ENCODE peak calls at places on chromosomes 13 and 19, in nine cellular contexts. Z is OCI-LY7, E is psoas muscle, H is IMR-90, K is ascending aorta, Q is HCT116, A is keratinocyte, P is fibroblast of lung, I is adrenal gland. W is an unnamed sample.

GRCh38 chr13:45847554-45848224 is 3.9 kb downstream of the SIAH3 start:
- DNase-seq in Z (no peak), E (peak; percentile 22), H (no peak), K (no peak), Q (no peak), A (no peak), P (peak; percentile 34), I (peak; percentile 47), W (no peak)

GRCh38 chr13:94112227-94112626 is 367.3 kb downstream of the DCT start:
- DNase-seq in Z (no peak), E (peak; percentile 16), H (peak; percentile 98), K (peak; percentile 66), Q (no peak), A (no peak), P (peak; percentile 98), I (no peak), W (no peak)

GRCh38 chr13:46885018-46885417 is 11.8 kb downstream of the HTR2A start:
- DNase-seq in Z (no peak), E (no peak), H (peak; percentile 49), K (no peak), Q (no peak), A (no peak), P (peak; percentile 37), I (no peak), W (no peak)

GRCh38 chr13:19766637-19767036 is 16.1 kb downstream of the PSPC1 start:
- DNase-seq in Z (no peak), E (no peak), H (no peak), K (no peak), Q (no peak), A (no peak), P (no peak), I (no peak), W (no peak)

GRCh38 chr13:20383058-20383457 is 142.6 kb downstream of the CRYL1 start:
- DNase-seq in Z (no peak), E (no peak), H (no peak), K (no peak), Q (no peak), A (no peak), P (no peak), I (no peak), W (no peak)

GRCh38 chr19:30236006-30236405 is 136.2 kb upstream of the ZNF536 start:
- DNase-seq in Z (no peak), E (no peak), H (no peak), K (no peak), Q (no peak), A (no peak), P (no peak), I (no peak), W (no peak)

GRCh38 chr13:44449999-44450821 is 76.6 kb downstream of the SERP2 start:
- DNase-seq in Z (no peak), E (no peak), H (no peak), K (no peak), Q (no peak), A (no peak), P (no peak), I (no peak), W (no peak)

GRCh38 chr13:65856464-65856863 is 1373.7 kb downstream of the PCDH9 start:
- DNase-seq in Z (no peak), E (no peak), H (peak; percentile 80), K (no peak), Q (no peak), A (no peak), P (peak; percentile 58), I (no peak), W (no peak)

GRCh38 chr19:51808333-51808986 is 13.5 kb downstream of the FPR3 start:
- DNase-seq in Z (no peak), E (no peak), H (no peak), K (no peak), Q (no peak), A (no peak), P (no peak), I (no peak), W (no peak)

GRCh38 chr13:59424661-59425060 is 739.1 kb downstream of the DIAPH3 start:
- DNase-seq in Z (no peak), E (no peak), H (peak; percentile 69), K (no peak), Q (no peak), A (no peak), P (peak; percentile 62), I (no peak), W (no peak)

GRCh38 chr13:85675508-85675907 is 123.7 kb downstream of the SLITRK6 start:
- DNase-seq in Z (no peak), E (no peak), H (no peak), K (no peak), Q (no peak), A (no peak), P (no peak), I (no peak), W (no peak)

GRCh38 chr13:110638253-110638652 is 22.9 kb downstream of the NAXD start:
- DNase-seq in Z (no peak), E (no peak), H (no peak), K (no peak), Q (no peak), A (no peak), P (no peak), I (no peak), W (no peak)

DNA sequence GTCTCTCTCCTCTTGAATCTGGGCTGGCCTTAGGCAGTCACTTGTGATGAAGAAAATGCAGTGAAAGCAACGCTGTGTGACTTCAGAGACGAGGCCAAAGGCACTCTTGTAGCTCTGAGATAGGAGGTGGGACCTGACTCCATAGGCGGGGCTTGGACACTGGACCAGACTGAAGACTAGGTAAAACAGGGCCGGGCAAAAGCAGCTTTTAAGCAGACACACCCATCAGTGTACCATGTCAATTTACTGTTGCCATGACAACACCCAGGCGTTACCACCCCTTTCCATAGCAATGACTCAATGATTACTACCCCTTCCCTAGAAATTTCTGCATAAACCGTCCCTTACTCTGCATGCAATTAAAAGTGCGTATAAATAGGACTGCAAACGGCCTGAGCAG is 6.6 kb upstream of the EID2 start:
- DNase-seq in Z (no peak), E (no peak), H (no peak), K (no peak), Q (no peak), A (peak; percentile 54), P (no peak), I (no peak), W (no peak)
- H3K9me3 ChIP-seq in Z (no peaks in the 10 kb centered on the region), E (no peaks in the 10 kb centered on the region), H (no peaks in the 10 kb centered on the region), K (no peaks in the 10 kb centered on the region), Q (no peaks in the 10 kb centered on the region), A (no peaks in the 10 kb centered on the region), P (no peaks in the 10 kb centered on the region), I (no peaks in the 10 kb centered on the region), W (no peaks in the 10 kb centered on the region)

DNA sequence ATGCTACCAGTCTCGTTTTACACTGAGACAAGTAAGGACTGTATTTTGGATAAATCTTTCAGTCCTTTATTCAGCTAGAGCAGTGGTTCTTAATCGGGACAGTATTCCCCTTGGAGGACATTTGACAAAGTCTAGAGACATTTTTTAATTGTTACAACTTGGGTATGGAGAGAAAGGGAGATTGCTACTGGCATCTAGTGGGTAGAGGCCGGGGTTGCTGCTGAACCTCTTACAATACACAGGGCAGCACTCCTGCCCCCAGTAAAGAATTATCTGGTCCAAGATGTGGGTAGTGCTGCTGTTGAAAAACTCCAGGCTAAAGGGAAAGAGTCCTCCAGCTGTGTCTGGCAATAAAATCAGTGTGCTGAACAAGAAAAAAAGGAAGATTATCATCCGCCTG is 334.8 kb downstream of the SLC7A1 start:
- DNase-seq in Z (no peak), E (no peak), H (no peak), K (peak; percentile 66), Q (no peak), A (no peak), P (no peak), I (no peak), W (no peak)
- TF ChIP-seq CTCF in Z (peak; percentile 30), E (no peak), H (no peak), K (no peak), Q (peak; percentile 19), A (no peak), P (no peak), I (no peak), W (no peak)

DNA sequence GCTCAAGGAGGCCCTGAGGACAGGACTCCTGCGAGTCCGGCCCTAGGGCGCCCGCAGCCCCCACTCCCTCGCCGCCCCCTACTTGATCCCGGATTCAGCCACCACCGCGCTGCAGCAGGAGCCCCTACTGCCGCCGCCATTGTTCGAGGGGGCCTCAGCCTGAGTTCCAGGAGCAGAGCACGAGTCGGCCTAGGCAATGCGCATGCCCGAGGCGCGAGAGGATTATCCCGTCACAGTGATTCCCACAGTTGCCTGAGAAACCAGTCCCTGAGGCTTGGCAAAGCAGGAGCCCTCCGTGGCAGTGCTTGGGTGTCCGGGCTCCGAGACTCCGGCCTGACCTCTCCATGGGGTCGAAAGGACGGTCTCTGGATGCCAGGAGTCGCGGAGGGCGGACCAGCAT is 68.4 kb upstream of the ZNF420 start:
- DNase-seq in Z (no peak), E (no peak), H (no peak), K (no peak), Q (no peak), A (no peak), P (no peak), I (no peak), W (no peak)
- H3K9me3 ChIP-seq in Z (no peaks in the 10 kb centered on the region), E (peaks cover 18% of the 10 kb centered on the region), H (peaks cover 66% of the 10 kb centered on the region), K (peaks cover 66% of the 10 kb centered on the region), Q (peaks cover 5% of the 10 kb centered on the region), A (peaks cover 28% of the 10 kb centered on the region), P (no peaks in the 10 kb centered on the region), I (no peaks in the 10 kb centered on the region), W (peaks cover 18% of the 10 kb centered on the region)

GRCh38 chr13:77492982-77493381 is 42.5 kb upstream of the SCEL start:
- DNase-seq in Z (peak; percentile 30), E (no peak), H (no peak), K (no peak), Q (peak; percentile 23), A (no peak), P (peak; percentile 46), I (peak; percentile 19), W (no peak)
- TF ChIP-seq CTCF in Z (peak; percentile 75), E (peak; percentile 46), H (peak; percentile 4), K (no peak), Q (peak; percentile 37), A (peak; percentile 63), P (peak; percentile 58), I (peak; percentile 21), W (peak; percentile 81)